ENCODE peak calls at places on chromosomes 6 and 20, in four cellular contexts. D, O, M and Z are unnamed samples.

GRCh38 chr6:27879795-27880194 is 32.4 kb downstream of the OR2B2 start:
- DNase-seq in M (no peak), D (no peak), O (no peak), Z (no peak)

GRCh38 chr20:11379257-11380011 is 538.3 kb upstream of the BTBD3 start:
- DNase-seq in M (no peak), D (peak), O (peak), Z (no peak)

GRCh38 chr20:51087306-51087705 is 64.4 kb upstream of the KCNG1 start:
- DNase-seq in M (no peak), D (no peak), O (no peak), Z (no peak)

GRCh38 chr6:119249319-119249718 is 100.2 kb downstream of the MAN1A1 start:
- DNase-seq in O (no peak), D (no peak), M (no peak), Z (no peak)

GRCh38 chr6:142372348-142372747 is 70.5 kb downstream of the ADGRG6 start:
- DNase-seq in O (no peak), D (no peak), M (no peak), Z (no peak)

GRCh38 chr6:75775219-75775618 is 26.2 kb downstream of the MYO6 start:
- DNase-seq in O (no peak), D (no peak), M (peak), Z (no peak)

GRCh38 chr20:62631336-62632317 is 10.7 kb upstream of the SLCO4A1 start:
- DNase-seq in O (no peak), D (no peak), M (no peak), Z (no peak)

GRCh38 chr20:12984863-12985262 is 23.9 kb upstream of the SPTLC3 start:
- DNase-seq in D (no peak), O (no peak), M (no peak), Z (no peak)

GRCh38 chr6:104955491-104955890 is 1.4 kb upstream of the LIN28B start:
- DNase-seq in O (no peak), M (peak), D (peak), Z (no peak)

GRCh38 chr6:107485157-107485556 is 4.8 kb upstream of the SOBP start:
- DNase-seq in M (peak), D (no peak), O (no peak), Z (no peak)

GRCh38 chr20:7371518-7372158 is 568.6 kb downstream of the HAO1 start:
- DNase-seq in O (no peak), M (no peak), D (no peak), Z (no peak)

GRCh38 chr20:63738687-63739128 is 868 bp upstream of the SLC2A4RG start:
- DNase-seq in D (peak), M (peak), O (peak), Z (no peak)

GRCh38 chr6:134416501-134417154 is 98.7 kb upstream of the SGK1 start:
- DNase-seq in D (no peak), M (peak), O (no peak), Z (no peak)

GRCh38 chr6:6764764-6765434 is 176.4 kb downstream of the LY86 start:
- DNase-seq in M (no peak), D (no peak), O (no peak), Z (no peak)

GRCh38 chr6:121436172-121436965 is 923 bp downstream of the GJA1 start:
- DNase-seq in O (no peak), D (no peak), M (no peak), Z (no peak)

GRCh38 chr20:49915118-49915379 is 280 bp downstream of the SPATA2 start:
- DNase-seq in M (no peak), O (no peak), D (no peak), Z (no peak)

GRCh38 chr6:116255246-116255800 is 1.4 kb upstream of the TSPYL4 start:
- DNase-seq in M (peak), D (no peak), O (peak), Z (no peak)

GRCh38 chr20:62609811-62610757 is 32.2 kb upstream of the SLCO4A1 start:
- DNase-seq in O (no peak), M (no peak), D (no peak), Z (no peak)

GRCh38 chr20:37271421-37271768 is 9.8 kb upstream of the GHRH start:
- DNase-seq in O (no peak), D (no peak), M (no peak), Z (no peak)

GRCh38 chr6:19860235-19860877 is 23.2 kb downstream of the ID4 start:
- DNase-seq in O (no peak), M (no peak), D (no peak), Z (no peak)
- TF ChIP-seq NR2C2 in O (no peak), M (no peak), D (no peak), Z (no peak)

DNA sequence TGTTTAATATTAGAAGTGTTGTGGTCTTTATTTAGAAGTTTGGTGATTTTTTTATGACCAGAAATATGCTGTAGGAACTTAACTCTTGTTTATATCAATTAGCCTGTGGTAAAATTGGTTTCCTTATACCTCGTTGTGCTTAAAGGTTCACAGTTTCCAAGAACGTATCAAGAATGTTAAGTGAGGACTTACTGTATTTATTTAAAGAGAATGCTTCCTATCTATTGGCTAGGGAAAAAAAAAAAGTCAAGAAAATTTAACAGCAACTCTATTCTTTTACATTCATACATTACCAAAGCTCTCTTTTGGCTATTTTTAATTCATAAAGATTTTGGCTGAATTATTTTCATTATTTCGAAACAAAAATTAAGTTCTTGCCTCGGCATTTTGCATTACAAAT is 1.6 kb downstream of the KIAA0319 start:
- DNase-seq in D (no peak), O (no peak), M (no peak), Z (no peak)
- TF ChIP-seq NR2C2 in D (no peak), O (no peak), M (no peak), Z (no peak)

GRCh38 chr20:17537959-17538358 is 6.8 kb upstream of the BFSP1 start:
- DNase-seq in M (no peak), D (no peak), O (no peak), Z (no peak)

GRCh38 chr20:17541596-17541995 is 10.4 kb upstream of the BFSP1 start:
- DNase-seq in M (no peak), D (no peak), O (no peak), Z (no peak)

GRCh38 chr20:17536944-17537444 is 5.8 kb upstream of the BFSP1 start:
- DNase-seq in D (peak), M (peak), O (peak), Z (no peak)

GRCh38 chr20:17541996-17542395 is 10.8 kb upstream of the BFSP1 start:
- DNase-seq in M (no peak), O (no peak), D (no peak), Z (no peak)

DNA sequence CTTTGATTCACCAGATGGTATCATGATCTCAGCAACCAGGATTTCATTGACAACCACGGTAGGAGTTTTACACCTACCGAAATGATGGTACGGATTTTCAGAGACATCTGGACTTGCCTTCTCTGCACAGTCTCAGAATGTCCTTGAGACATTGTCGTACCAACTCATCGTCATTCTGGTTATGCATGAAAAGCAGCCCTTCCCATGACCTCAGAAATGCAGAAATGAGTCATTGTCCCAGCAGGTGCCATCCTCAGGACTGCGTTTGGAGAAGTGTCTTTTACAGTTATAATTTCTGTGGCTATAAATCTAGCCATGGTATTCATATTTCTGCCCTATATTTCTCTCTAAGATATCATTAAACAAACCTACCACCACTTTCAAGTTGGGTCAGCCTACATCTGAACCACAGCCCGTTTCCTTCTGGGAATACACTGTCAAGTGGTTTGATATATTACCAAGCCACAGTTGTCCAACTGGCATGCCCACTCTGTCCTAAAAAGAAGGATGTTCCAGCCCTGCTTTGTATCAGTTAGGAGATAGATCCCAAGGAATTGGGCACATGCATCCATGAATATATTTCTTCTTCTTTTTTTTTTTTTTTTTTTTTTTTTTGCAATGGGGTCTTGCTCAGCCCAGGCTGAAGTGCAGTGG is 7.5 kb upstream of the BFSP1 start:
- DNase-seq in M (no peak), O (no peak), D (no peak), Z (peak)
- TF ChIP-seq NR2C2 in M (no peak), O (no peak), D (no peak), Z (no peak)

DNA sequence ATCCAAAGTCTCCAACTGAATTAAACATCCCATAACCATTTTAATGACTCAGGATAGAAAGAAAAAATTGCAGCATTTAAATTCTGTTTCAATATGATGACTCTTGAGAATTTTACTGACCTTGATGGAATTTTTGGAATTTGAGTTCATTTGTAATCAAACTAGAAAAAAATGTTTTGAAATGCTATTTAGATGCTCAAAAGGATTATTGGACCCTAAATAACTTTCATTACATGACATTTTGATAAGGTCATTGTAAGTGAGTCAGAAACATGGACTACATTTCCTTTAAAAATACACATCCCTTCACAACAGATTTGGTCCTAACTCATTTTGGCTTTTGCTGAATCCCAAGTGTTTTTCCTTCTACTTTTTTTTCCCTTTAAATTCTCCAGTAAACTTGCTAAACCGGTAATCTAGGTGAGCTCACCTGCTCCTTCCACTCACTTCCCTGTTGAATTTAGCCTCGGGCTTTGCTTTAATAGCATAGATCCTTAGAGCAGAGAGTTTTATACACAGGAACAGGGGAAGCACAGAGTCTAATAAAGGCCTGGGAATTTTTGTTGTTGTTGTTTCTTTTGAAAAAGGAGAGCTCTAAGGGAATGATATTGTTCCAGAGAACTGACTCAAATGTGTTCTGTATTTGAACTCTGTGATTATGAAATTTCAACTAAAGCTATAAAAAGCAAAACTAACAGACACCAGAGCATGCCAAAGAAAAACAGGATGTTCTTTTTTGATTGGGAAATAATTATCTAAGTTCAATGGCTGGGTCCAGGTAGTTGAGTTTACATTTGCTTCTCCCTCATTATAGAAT is 1088.3 kb upstream of the CITED2 start:
- DNase-seq in M (no peak), O (no peak), D (no peak), Z (no peak)
- TF ChIP-seq NR2C2 in M (no peak), O (no peak), D (no peak), Z (no peak)

DNA sequence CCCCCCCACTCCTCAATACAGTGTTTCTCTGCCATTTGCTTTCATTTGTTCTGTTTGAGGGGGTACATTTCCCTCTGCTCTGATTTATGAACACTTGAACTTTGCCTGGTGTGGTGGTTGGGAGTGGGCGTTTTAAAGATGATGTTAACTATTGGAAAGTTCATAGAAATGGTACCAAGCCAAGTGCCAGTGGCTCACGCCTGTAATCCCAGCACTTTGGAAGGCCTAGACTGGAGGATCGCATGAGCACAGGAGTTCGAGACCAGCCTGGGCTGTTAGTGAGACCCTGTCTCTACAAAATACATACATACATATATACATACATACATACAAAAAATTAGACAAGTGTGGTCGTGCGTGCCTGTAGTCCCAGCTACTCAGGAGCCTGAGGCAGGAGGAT is 1.1 kb downstream of the RAB32 start:
- DNase-seq in M (no peak), D (no peak), O (no peak), Z (no peak)
- TF ChIP-seq NR2C2 in M (no peak), D (no peak), O (no peak), Z (no peak)

GRCh38 chr6:138818496-138819194 is 22.8 kb downstream of the ECT2L start:
- DNase-seq in M (no peak), D (no peak), O (no peak), Z (peak)
- TF ChIP-seq NR2C2 in M (no peak), D (no peak), O (no peak), Z (no peak)

GRCh38 chr6:44304282-44305199 is 8.6 kb downstream of the AARS2 start:
- DNase-seq in M (peak), D (peak), O (peak), Z (no peak)

GRCh38 chr6:44303842-44304241 is 9.3 kb downstream of the AARS2 start:
- DNase-seq in M (no peak), D (no peak), O (no peak), Z (no peak)

GRCh38 chr6:44306710-44307109 is 6.4 kb downstream of the AARS2 start:
- DNase-seq in O (no peak), D (no peak), M (no peak), Z (no peak)

GRCh38 chr6:44307217-44307616 is 5.9 kb downstream of the AARS2 start:
- DNase-seq in D (no peak), M (no peak), O (no peak), Z (no peak)

DNA sequence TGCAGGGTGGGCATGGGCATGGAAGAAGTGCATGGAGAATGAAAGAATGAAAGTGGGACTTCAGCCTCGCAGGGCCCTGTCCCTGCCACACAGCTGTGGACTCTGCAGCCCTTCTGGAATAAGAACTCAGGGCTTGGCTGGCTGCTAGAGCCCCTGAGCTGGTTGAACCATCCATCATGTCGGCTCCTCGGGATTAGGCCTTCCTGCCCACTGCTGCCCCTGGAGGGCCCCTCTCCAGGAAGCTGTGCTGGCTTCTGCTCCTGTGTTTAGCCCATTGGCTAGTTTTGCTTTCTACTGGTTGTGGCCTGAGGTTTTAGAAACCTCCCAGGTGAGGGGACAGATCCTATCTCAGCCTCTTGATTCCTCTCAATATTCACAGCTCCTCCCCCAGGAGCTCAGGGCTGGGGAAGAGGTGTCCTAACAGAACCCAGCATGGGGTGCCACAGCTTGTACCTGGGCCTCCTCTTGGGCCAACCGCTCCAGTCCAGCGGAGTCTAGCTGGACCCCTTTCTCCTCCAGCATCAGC is 7.9 kb downstream of the AARS2 start:
- DNase-seq in D (no peak), O (no peak), M (no peak), Z (no peak)
- TF ChIP-seq NR2C2 in D (no peak), O (no peak), M (no peak), Z (no peak)